ENCODE peak calls at places on chromosomes 13 and 19, in ten cellular contexts. O, F, M, Z, K, W, U, N, D and X are unnamed samples. For H3K4me1, the result is how much of the 10 kb centered on the place peaks cover.

GRCh38 chr19:33747273-33747672 is 49.4 kb upstream of the KCTD15 start:
- DNase-seq in O (no peak), F (no peak), M (no peak), Z (no peak), K (no peak), W (no peak), U (no peak), N (no peak), D (no peak), X (no peak)

GRCh38 chr19:12159773-12160414 is 3.0 kb upstream of the ZNF136 start:
- DNase-seq in O (no peak), F (no peak), M (no peak), Z (no peak), K (no peak), W (no peak), U (no peak), N (no peak), D (no peak), X (no peak)

GRCh38 chr13:95007322-95007721 is 293.9 kb downstream of the ABCC4 start:
- DNase-seq in O (no peak), F (no peak), M (no peak), Z (no peak), K (no peak), W (no peak), U (no peak), N (no peak), D (no peak), X (no peak)

GRCh38 chr19:12841094-12841493 is 2.8 kb downstream of the MAST1 start:
- DNase-seq in O (peak), F (peak), M (no peak), Z (peak), K (no peak), W (no peak), U (no peak), N (no peak), D (no peak), X (no peak)

GRCh38 chr13:70107498-70108271 is at the start of gene ATXN8OS:
- DNase-seq in O (no peak), F (no peak), M (no peak), Z (no peak), K (no peak), W (no peak), U (peak), N (no peak), D (no peak), X (no peak)

GRCh38 chr19:49716154-49716553 is 25.2 kb downstream of the CPT1C start:
- DNase-seq in O (no peak), F (no peak), M (no peak), Z (no peak), K (no peak), W (no peak), U (no peak), N (no peak), D (no peak), X (no peak)

GRCh38 chr13:99605417-99606321 is 104.4 kb downstream of the TM9SF2 start:
- DNase-seq in O (peak), F (peak), M (peak), Z (no peak), K (no peak), W (peak), U (peak), N (peak), D (peak), X (peak)

GRCh38 chr13:26978081-26978860 is 193.3 kb downstream of the USP12 start:
- DNase-seq in O (no peak), F (no peak), M (no peak), Z (no peak), K (no peak), W (no peak), U (no peak), N (no peak), D (no peak), X (no peak)

GRCh38 chr19:15048128-15048527 is 1.2 kb upstream of the CASP14 start:
- DNase-seq in O (no peak), F (no peak), M (no peak), Z (no peak), K (no peak), W (no peak), U (no peak), N (no peak), D (no peak), X (no peak)

GRCh38 chr13:70905035-70905434 is 796.8 kb upstream of the KLHL1 start:
- DNase-seq in O (no peak), F (no peak), M (no peak), Z (peak), K (no peak), W (no peak), U (no peak), N (no peak), D (no peak), X (no peak)

GRCh38 chr13:76512676-76513277 is 373.4 kb downstream of the KCTD12 start:
- DNase-seq in O (no peak), F (no peak), M (peak), Z (peak), K (no peak), W (no peak), U (no peak), N (no peak), D (no peak), X (no peak)

GRCh38 chr19:17289489-17289888 is 7.8 kb downstream of the ANKLE1 start:
- DNase-seq in O (peak), F (peak), M (peak), Z (peak), K (no peak), W (peak), U (peak), N (peak), D (peak), X (no peak)

GRCh38 chr19:28829762-28830161 is 383.2 kb downstream of the UQCRFS1 start:
- DNase-seq in O (no peak), F (no peak), M (no peak), Z (no peak), K (no peak), W (no peak), U (no peak), N (peak), D (no peak), X (no peak)

GRCh38 chr13:40125336-40125735 is 469.9 kb downstream of the COG6 start:
- DNase-seq in O (no peak), F (no peak), M (no peak), Z (no peak), K (no peak), W (no peak), U (no peak), N (no peak), D (no peak), X (no peak)
- H3K4me1 ChIP-seq in O (under half), F (under half), M (under half), Z (under half), K (under half), W (under half), U (under half), N (under half), D (under half), X (under half)

GRCh38 chr13:58682616-58683015 is 1051.1 kb downstream of the PCDH17 start:
- DNase-seq in O (no peak), F (no peak), M (no peak), Z (no peak), K (no peak), W (no peak), U (no peak), N (no peak), D (no peak), X (no peak)
- H3K27ac ChIP-seq in O (no peak), F (no peak), M (no peak), Z (no peak), K (no peak), W (no peak), U (no peak), N (no peak), D (no peak), X (no peak)

GRCh38 chr13:97281028-97281427 is 58.9 kb downstream of the MBNL2 start:
- DNase-seq in O (no peak), F (no peak), M (no peak), Z (no peak), K (no peak), W (no peak), U (no peak), N (no peak), D (no peak), X (no peak)

GRCh38 chr13:97278395-97279078 is 56.4 kb downstream of the MBNL2 start:
- DNase-seq in O (no peak), F (no peak), M (no peak), Z (peak), K (no peak), W (no peak), U (no peak), N (no peak), D (no peak), X (no peak)

GRCh38 chr13:97279913-97280312 is 57.8 kb downstream of the MBNL2 start:
- DNase-seq in O (no peak), F (no peak), M (peak), Z (peak), K (no peak), W (no peak), U (no peak), N (no peak), D (no peak), X (no peak)

GRCh38 chr13:97280478-97280877 is 58.3 kb downstream of the MBNL2 start:
- DNase-seq in O (no peak), F (no peak), M (no peak), Z (no peak), K (no peak), W (no peak), U (no peak), N (no peak), D (no peak), X (no peak)

GRCh38 chr13:97279079-97279411 is 56.9 kb downstream of the MBNL2 start:
- DNase-seq in O (no peak), F (no peak), M (no peak), Z (no peak), K (no peak), W (no peak), U (no peak), N (no peak), D (no peak), X (no peak)
- H3K4me1 ChIP-seq in O (under half), F (half or more), M (under half), Z (under half), K (half or more), W (under half), U (under half), N (half or more), D (under half), X (half or more)

GRCh38 chr13:113916330-113916815 is 52.5 kb upstream of the GAS6 start:
- DNase-seq in O (peak), F (no peak), M (no peak), Z (peak), K (no peak), W (no peak), U (no peak), N (no peak), D (no peak), X (no peak)
- H3K27ac ChIP-seq in O (no peak), F (no peak), M (no peak), Z (no peak), K (no peak), W (no peak), U (no peak), N (no peak), D (no peak), X (no peak)

DNA sequence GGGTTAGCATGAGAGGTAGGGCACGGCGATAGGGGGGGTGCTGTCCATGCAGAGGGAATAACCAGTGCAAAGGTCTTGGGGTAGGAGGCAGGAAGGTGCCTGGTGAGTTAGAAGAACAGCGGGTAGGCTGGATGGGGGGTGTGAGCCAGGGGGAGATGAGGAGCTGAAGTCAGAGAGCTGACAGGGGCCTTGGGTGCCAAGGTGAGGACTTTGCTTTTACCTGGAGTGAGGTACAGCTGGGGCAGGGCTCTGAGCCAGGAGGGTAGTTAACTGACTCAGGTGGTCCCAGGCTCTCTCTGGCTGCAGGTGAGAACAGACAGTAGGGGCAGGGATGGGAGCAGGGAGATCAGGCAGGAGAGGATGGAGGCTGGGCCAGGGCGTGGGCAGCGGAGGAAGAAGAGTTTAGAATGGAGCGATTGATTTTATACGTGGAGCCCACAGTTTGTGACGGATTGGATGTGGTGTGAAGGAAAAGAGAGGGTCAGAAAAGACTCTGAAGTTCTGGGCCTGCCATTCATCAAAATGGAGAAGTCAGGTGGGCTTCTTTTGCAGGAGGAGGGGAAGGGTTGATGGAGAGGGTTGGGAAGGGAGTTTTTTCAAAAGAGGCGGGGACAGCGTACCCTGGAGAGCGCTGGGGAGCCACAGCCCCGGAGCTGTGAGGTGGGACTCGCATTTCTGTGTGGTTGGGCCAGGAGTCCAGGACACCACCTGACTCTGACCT is 1.2 kb upstream of the GRAMD1A start:
- DNase-seq in O (no peak), F (no peak), M (no peak), Z (no peak), K (no peak), W (no peak), U (peak), N (no peak), D (no peak), X (peak)
- H3K4me1 ChIP-seq in O (under half), F (half or more), M (under half), Z (under half), K (under half), W (under half), U (under half), N (half or more), D (under half), X (under half)